ENCODE peak calls at places on chromosomes 3 and 15, in six cellular contexts. P is T-cell; H is activated CD4-positive, alpha-beta T cell treated with anti-CD3 and anti-CD28 coated beads, Interleukin-2, amount 50 U/mL, for 1 hour; M is nephron progenitor cell; D is H54; O is IMR-90. I is an unnamed sample.
A peak's percentile ranks its signal among the peaks of the same experiment; 100 is the strongest.

GRCh38 chr3:197216914-197217313 is 81.5 kb downstream of the DLG1 start:
- DNase-seq in P (no peak), H (no peak), M (no peak), D (no peak), O (peak; percentile 54), I (no peak)

GRCh38 chr3:634511-634910 is 437.9 kb downstream of the CHL1 start:
- DNase-seq in P (no peak), H (no peak), M (no peak), D (no peak), O (no peak), I (no peak)

GRCh38 chr3:94512876-94513275 is 450.0 kb downstream of the NSUN3 start:
- DNase-seq in P (no peak), H (no peak), M (no peak), D (no peak), O (no peak), I (no peak)

GRCh38 chr3:15319575-15319974 is 12.8 kb downstream of the SH3BP5 start:
- DNase-seq in P (no peak), H (no peak), M (no peak), D (no peak), O (peak; percentile 46), I (no peak)

GRCh38 chr3:170740726-170741591 is 129.0 kb downstream of the RPL22L1 start:
- DNase-seq in P (no peak), H (no peak), M (no peak), D (peak; percentile 20), O (peak; percentile 72), I (no peak)

GRCh38 chr15:65732698-65733097 is 59.4 kb downstream of the DENND4A start:
- DNase-seq in P (no peak), H (no peak), M (no peak), D (no peak), O (peak; percentile 46), I (no peak)

GRCh38 chr3:170999737-171000242 is 26.7 kb downstream of the SLC2A2 start:
- DNase-seq in P (no peak), H (no peak), M (no peak), D (no peak), O (peak; percentile 93), I (no peak)

GRCh38 chr3:102083469-102083868 is 234.2 kb downstream of the NFKBIZ start:
- DNase-seq in P (no peak), H (no peak), M (no peak), D (no peak), O (no peak), I (no peak)

GRCh38 chr3:188531210-188531609 is 377.3 kb downstream of the LPP start:
- DNase-seq in P (no peak), H (no peak), M (no peak), D (no peak), O (peak; percentile 59), I (no peak)

GRCh38 chr3:57968499-57968898 is 39.7 kb upstream of the FLNB start:
- DNase-seq in P (no peak), H (no peak), M (no peak), D (no peak), O (no peak), I (no peak)

GRCh38 chr3:7630925-7631324 is 770.0 kb downstream of the GRM7 start:
- DNase-seq in P (no peak), H (no peak), M (no peak), D (no peak), O (no peak), I (no peak)

GRCh38 chr3:84893211-84893610 is 65.6 kb upstream of the CADM2 start:
- DNase-seq in P (no peak), H (no peak), M (no peak), D (no peak), O (no peak), I (no peak)

GRCh38 chr3:126956361-126956760 is 26.6 kb upstream of the PLXNA1 start:
- DNase-seq in P (no peak), H (no peak), M (no peak), D (no peak), O (no peak), I (no peak)

GRCh38 chr15:73368301-73369072 is at the start of gene HCN4:
- DNase-seq in P (no peak), H (no peak), M (peak; percentile 65), D (no peak), O (no peak), I (peak; percentile 28)

GRCh38 chr15:80483656-80484055 is 79.5 kb downstream of the ARNT2 start:
- DNase-seq in P (no peak), H (no peak), M (no peak), D (no peak), O (peak; percentile 37), I (no peak)

GRCh38 chr3:195696632-195697278 is 24.0 kb upstream of the MUC20 start:
- DNase-seq in P (no peak), H (no peak), M (no peak), D (no peak), O (no peak), I (no peak)

GRCh38 chr3:153767601-153768558 is 353.3 kb upstream of the ARHGEF26 start:
- DNase-seq in P (no peak), H (no peak), M (no peak), D (no peak), O (no peak), I (no peak)

GRCh38 chr3:57809609-57809968 is 53.5 kb downstream of the SLMAP start:
- DNase-seq in P (no peak), H (no peak), M (no peak), D (no peak), O (no peak), I (no peak)

GRCh38 chr3:188529228-188529627 is 375.3 kb downstream of the LPP start:
- DNase-seq in P (no peak), H (no peak), M (no peak), D (no peak), O (peak; percentile 78), I (no peak)

GRCh38 chr3:65960087-65960486 is 78.6 kb downstream of the MAGI1 start:
- DNase-seq in P (no peak), H (no peak), M (no peak), D (no peak), O (peak; percentile 72), I (no peak)

GRCh38 chr3:139473155-139473771 is 3.1 kb downstream of the RBP2 start:
- DNase-seq in P (no peak), H (no peak), M (no peak), D (no peak), O (no peak), I (no peak)

GRCh38 chr3:58217209-58217811 is 6.5 kb upstream of the DNASE1L3 start:
- DNase-seq in P (peak; percentile 54), H (peak; percentile 50), M (peak; percentile 56), D (peak; percentile 73), O (peak; percentile 51), I (peak; percentile 64)

GRCh38 chr3:155846119-155846518 is 8.1 kb downstream of the SLC33A1 start:
- DNase-seq in P (no peak), H (no peak), M (no peak), D (no peak), O (no peak), I (no peak)

GRCh38 chr3:127677541-127678314 is 5.0 kb downstream of the ABTB1 start:
- DNase-seq in P (no peak), H (no peak), M (no peak), D (no peak), O (no peak), I (no peak)

GRCh38 chr15:31390777-31391486 is 64.3 kb downstream of the KLF13 start:
- DNase-seq in P (no peak), H (no peak), M (no peak), D (no peak), O (no peak), I (no peak)

GRCh38 chr15:42584031-42584765 is 8.8 kb downstream of the STARD9 start:
- DNase-seq in P (no peak), H (no peak), M (no peak), D (no peak), O (peak; percentile 49), I (no peak)

GRCh38 chr15:78873796-78874761 is 1.4 kb downstream of the MORF4L1 start:
- DNase-seq in P (peak; percentile 45), H (peak; percentile 37), M (no peak), D (no peak), O (peak; percentile 22), I (no peak)